ENCODE peak calls at places on chromosomes 12 and 14, in five cellular contexts. E, B, I, V and H are unnamed samples.

GRCh38 chr14:22039938-22040780 is 366.5 kb upstream of the OR4E1 start:
- DNase-seq in E (no peak), B (no peak), I (no peak), V (peak; percentile 39), H (peak; percentile 10)

GRCh38 chr14:105491366-105492006 is 440 bp downstream of the TEDC1 start:
- DNase-seq in E (no peak), B (peak; percentile 90), I (peak; percentile 59), V (peak; percentile 89), H (peak; percentile 68)

GRCh38 chr14:89792489-89793366 is 161.8 kb downstream of the EFCAB11 start:
- DNase-seq in E (no peak), B (no peak), I (no peak), V (no peak), H (no peak)

GRCh38 chr12:132596016-132596415 is 14.4 kb downstream of the LRCOL1 start:
- DNase-seq in E (no peak), B (no peak), I (no peak), V (no peak), H (no peak)

GRCh38 chr12:83147341-83147740 is 460.6 kb downstream of the TMTC2 start:
- DNase-seq in E (no peak), B (no peak), I (no peak), V (no peak), H (no peak)

GRCh38 chr14:105294142-105294597 is 6.6 kb downstream of the BRF1 start:
- DNase-seq in E (no peak), B (no peak), I (peak; percentile 60), V (peak; percentile 68), H (no peak)

GRCh38 chr12:95202691-95203476 is 14.4 kb downstream of the FGD6 start:
- DNase-seq in E (no peak), B (no peak), I (no peak), V (no peak), H (peak; percentile 47)

GRCh38 chr12:132513070-132513398 is 23.1 kb downstream of the FBRSL1 start:
- DNase-seq in E (peak; percentile 38), B (no peak), I (no peak), V (no peak), H (no peak)

GRCh38 chr12:107731376-107731775 is 29.6 kb downstream of the PRDM4 start:
- DNase-seq in E (no peak), B (no peak), I (no peak), V (no peak), H (no peak)

GRCh38 chr12:104136577-104136976 is 1.4 kb downstream of the NFYB start:
- DNase-seq in E (no peak), B (peak; percentile 14), I (no peak), V (no peak), H (peak; percentile 28)